ENCODE peak calls at places on chromosomes 4 and X, in ten cellular contexts. T is suprapubic skin, D is K562, K is HepG2, V is stomach, Q is endothelial cell of umbilical vein, X is upper lobe of left lung, E is breast epithelium, Z is prostate gland, R is vagina. W is an unnamed sample.

GRCh38 chr4:2092653-2093000 is 33.5 kb downstream of the NAT8L start:
- DNase-seq in Z (no peak), R (no peak), D (no peak), K (no peak), T (no peak), X (peak; percentile 10), V (peak; percentile 14), E (no peak), Q (no peak), W (no peak)

GRCh38 chr4:31539279-31540074 is 819.3 kb downstream of the PCDH7 start:
- DNase-seq in X (no peak), Z (no peak), E (no peak), D (no peak), Q (no peak), K (no peak), V (no peak), R (no peak), T (no peak), W (no peak)

GRCh38 chr4:7328913-7329638 is 105.7 kb downstream of the PSAPL1 start:
- DNase-seq in T (no peak), E (no peak), D (no peak), R (no peak), Q (peak; percentile 6), X (peak; percentile 71), V (no peak), Z (no peak), K (no peak), W (no peak)

GRCh38 chr4:102411416-102411815 is 66.1 kb upstream of the SLC39A8 start:
- DNase-seq in Q (no peak), V (no peak), Z (no peak), R (no peak), K (no peak), X (no peak), E (no peak), D (no peak), T (no peak), W (no peak)

GRCh38 chrX:47992093-47992375 is 11.8 kb downstream of the ZNF182 start:
- DNase-seq in E (no peak), K (no peak), D (no peak), Z (no peak), R (no peak), V (no peak), Q (no peak), T (no peak), X (no peak), W (no peak)

GRCh38 chrX:85327060-85327333 is 52.5 kb downstream of the POF1B start:
- DNase-seq in V (no peak), T (no peak), Z (no peak), Q (no peak), E (no peak), K (no peak), D (no peak), X (no peak), R (no peak), W (no peak)

GRCh38 chrX:137263374-137263773 is 229.6 kb upstream of the GPR101 start:
- DNase-seq in T (no peak), D (no peak), Z (no peak), Q (no peak), K (no peak), V (no peak), R (no peak), E (no peak), X (no peak), W (no peak)

GRCh38 chr4:145609494-145610427 is 9.4 kb upstream of the MMAA start:
- DNase-seq in K (peak; percentile 58), R (no peak), D (peak; percentile 28), Q (peak; percentile 91), Z (peak; percentile 67), T (no peak), X (peak; percentile 39), V (peak; percentile 73), E (peak; percentile 56), W (no peak)

GRCh38 chr4:7763788-7764187 is 175.9 kb downstream of the AFAP1 start:
- DNase-seq in Z (no peak), Q (peak; percentile 21), K (no peak), D (no peak), V (no peak), X (no peak), R (no peak), T (no peak), E (no peak), W (no peak)

GRCh38 chr4:2802618-2803531 is 10.0 kb downstream of the SH3BP2 start:
- DNase-seq in E (no peak), D (no peak), K (no peak), R (no peak), V (no peak), T (peak; percentile 78), Z (no peak), Q (no peak), X (peak; percentile 20), W (no peak)

GRCh38 chrX:100895365-100896075 is 21.4 kb upstream of the NOX1 start:
- DNase-seq in Z (no peak), K (peak; percentile 55), Q (peak; percentile 26), T (no peak), V (peak; percentile 33), D (no peak), E (no peak), X (peak; percentile 23), R (no peak), W (no peak)

GRCh38 chr4:175147233-175147632 is 229.1 kb downstream of the ADAM29 start:
- DNase-seq in V (no peak), R (no peak), X (no peak), Z (no peak), E (no peak), Q (no peak), D (no peak), K (no peak), T (no peak), W (no peak)

GRCh38 chrX:92209936-92210335 is 430.8 kb downstream of the PCDH11X start:
- DNase-seq in T (no peak), Q (no peak), D (no peak), K (no peak), R (no peak), V (no peak), E (no peak), X (no peak), Z (no peak), W (no peak)

GRCh38 chrX:108001218-108001814 is 19.1 kb upstream of the TEX13B start:
- DNase-seq in Z (peak; percentile 12), V (no peak), Q (peak; percentile 34), R (no peak), T (no peak), D (peak; percentile 13), X (no peak), K (peak; percentile 11), E (no peak), W (no peak)

DNA sequence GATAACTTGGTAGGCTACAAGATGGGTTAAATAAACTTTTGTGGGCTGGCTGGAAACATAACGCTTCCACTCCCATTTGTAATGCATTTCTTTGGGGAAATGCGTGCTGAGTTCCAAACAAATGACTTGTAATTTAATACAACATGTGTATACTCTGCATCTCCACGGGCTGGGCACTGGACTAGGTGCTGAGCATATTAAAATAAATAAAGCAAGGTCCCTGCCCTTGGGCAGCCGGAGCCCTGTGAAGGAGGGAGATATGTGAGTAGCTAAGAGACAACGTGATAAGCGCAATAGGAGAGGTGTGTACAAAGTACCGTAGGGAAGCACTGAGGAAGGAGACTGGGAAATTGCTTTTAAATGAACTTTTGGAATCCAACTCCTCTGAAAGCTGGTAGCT is 147.2 kb upstream of the RBPJ start:
- DNase-seq in Z (no peak), R (no peak), K (no peak), T (no peak), V (peak; percentile 35), X (no peak), E (no peak), D (no peak), Q (no peak), W (no peak)
- TF ChIP-seq POLR2A in Z (no peak), R (no peak), K (no peak), T (no peak), V (no peak), X (no peak), E (no peak), D (no peak), Q (no peak), W (no peak)

DNA sequence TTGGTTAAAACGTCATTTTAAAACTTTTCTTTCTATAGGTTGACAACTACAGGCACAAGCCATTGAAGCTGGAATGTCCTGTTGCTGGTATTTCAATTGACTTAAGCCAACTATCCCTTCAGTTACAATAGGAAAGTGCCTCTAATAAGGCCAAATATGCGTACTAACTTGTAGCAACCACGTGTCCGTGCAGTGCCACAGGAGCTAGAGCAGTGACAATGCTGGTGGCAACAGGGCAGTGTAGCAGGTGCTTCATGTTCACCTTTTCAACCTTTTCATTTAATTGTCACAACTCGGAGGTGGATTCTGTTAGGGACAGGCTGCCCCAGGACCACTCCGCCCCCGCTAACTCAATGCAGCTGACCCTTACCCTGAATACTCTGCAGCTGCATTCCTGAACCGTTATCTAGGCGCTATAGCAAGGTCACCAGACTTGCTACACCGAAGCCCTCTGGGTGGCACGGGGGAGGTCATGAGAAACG is 37.7 kb downstream of the ERVMER34-1 start:
- DNase-seq in K (peak; percentile 71), V (no peak), X (no peak), T (no peak), R (no peak), E (no peak), D (peak; percentile 26), Q (peak; percentile 22), Z (no peak), W (no peak)
- TF ChIP-seq POLR2AphosphoS5 in K (no peak), V (no peak), X (no peak), T (no peak), R (no peak), E (no peak), D (no peak), Q (no peak), Z (no peak), W (no peak)

DNA sequence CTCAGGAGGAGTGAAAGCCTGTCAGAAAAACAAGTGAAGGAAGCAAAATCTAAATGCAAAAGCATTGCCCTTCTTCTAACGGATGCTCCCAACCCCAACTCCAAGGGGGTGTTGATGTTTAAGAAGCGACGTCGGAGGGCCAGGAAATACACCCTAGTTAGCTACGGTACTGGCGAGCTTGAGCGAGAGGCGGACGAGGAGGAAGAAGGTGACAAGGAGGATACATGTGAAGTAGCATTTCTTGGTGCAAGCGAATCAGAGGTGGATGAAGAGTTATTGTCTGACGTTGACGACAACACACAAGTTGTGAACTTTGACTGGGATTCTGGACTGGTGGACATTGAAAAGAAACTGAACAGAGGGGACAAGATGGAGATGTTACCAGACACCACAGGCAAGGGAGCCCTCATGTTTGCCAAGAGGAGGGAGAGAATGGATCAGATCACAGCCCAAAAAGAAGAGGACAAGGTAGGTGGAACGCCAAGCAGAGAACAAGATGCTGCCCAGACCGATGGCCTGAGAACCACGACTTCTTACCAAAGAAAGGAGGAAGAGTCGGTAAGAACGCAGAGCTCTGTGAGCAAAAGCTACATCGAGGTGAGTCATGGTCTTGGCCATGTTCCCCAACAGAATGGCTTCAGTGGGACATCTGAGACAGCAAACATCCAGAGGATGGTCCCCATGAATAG is 105.6 kb upstream of the MYOZ2 start:
- DNase-seq in E (no peak), T (no peak), R (no peak), K (no peak), X (no peak), Q (no peak), Z (no peak), D (no peak), V (no peak), W (no peak)
- TF ChIP-seq POLR2A in E (no peak), T (no peak), R (no peak), K (no peak), X (no peak), Q (no peak), Z (no peak), D (no peak), V (no peak), W (no peak)

GRCh38 chr4:151738706-151739105 is 22.1 kb downstream of the GATB start:
- DNase-seq in R (no peak), E (no peak), Q (no peak), K (no peak), D (no peak), V (no peak), Z (no peak), T (no peak), X (no peak), W (no peak)
- TF ChIP-seq POLR2AphosphoS5 in R (no peak), E (no peak), Q (no peak), K (no peak), D (no peak), V (no peak), Z (no peak), T (no peak), X (no peak), W (no peak)

W was measured in GM12892.